ENCODE peak calls at places on chromosomes 1 and 21, in nine cellular contexts. One of them, this sample, is unnamed.

GRCh38 chr1:9066945-9067807 is 2.3 kb downstream of the SLC2A5 start:
- DNase-seq in mammary epithelial cell: peak
- DNase-seq in Karpas-422: no peak
- DNase-seq in GM23248: peak
- DNase-seq in DND-41: no peak
- DNase-seq in IMR-90: peak
- DNase-seq in fibroblast of lung: peak
- DNase-seq in mesendoderm: no peak
- DNase-seq in mesenchymal stem cell: peak
- DNase-seq in this sample: no peak

GRCh38 chr1:112308716-112309115 is 87.3 kb upstream of the CTTNBP2NL start:
- DNase-seq in mammary epithelial cell: no peak
- DNase-seq in Karpas-422: no peak
- DNase-seq in GM23248: no peak
- DNase-seq in DND-41: no peak
- DNase-seq in IMR-90: no peak
- DNase-seq in fibroblast of lung: no peak
- DNase-seq in mesendoderm: no peak
- DNase-seq in mesenchymal stem cell: no peak
- DNase-seq in this sample: no peak

GRCh38 chr1:12711421-12712005 is 4.4 kb upstream of the AADACL3 start:
- DNase-seq in mammary epithelial cell: no peak
- DNase-seq in Karpas-422: no peak
- DNase-seq in GM23248: peak
- DNase-seq in DND-41: no peak
- DNase-seq in IMR-90: no peak
- DNase-seq in fibroblast of lung: no peak
- DNase-seq in mesendoderm: peak
- DNase-seq in mesenchymal stem cell: no peak
- DNase-seq in this sample: no peak

GRCh38 chr1:17122449-17123194 is 3.4 kb upstream of the PADI2 start:
- DNase-seq in mammary epithelial cell: no peak
- DNase-seq in Karpas-422: no peak
- DNase-seq in GM23248: peak
- DNase-seq in DND-41: no peak
- DNase-seq in IMR-90: peak
- DNase-seq in fibroblast of lung: peak
- DNase-seq in mesendoderm: no peak
- DNase-seq in mesenchymal stem cell: peak
- DNase-seq in this sample: peak

GRCh38 chr1:32816676-32817158 is 441 bp downstream of the YARS1 start:
- DNase-seq in mammary epithelial cell: peak
- DNase-seq in Karpas-422: no peak
- DNase-seq in GM23248: peak
- DNase-seq in DND-41: no peak
- DNase-seq in IMR-90: peak
- DNase-seq in fibroblast of lung: peak
- DNase-seq in mesendoderm: peak
- DNase-seq in mesenchymal stem cell: no peak
- DNase-seq in this sample: no peak

GRCh38 chr1:221522440-221523050 is 219.3 kb downstream of the DUSP10 start:
- DNase-seq in mammary epithelial cell: no peak
- DNase-seq in Karpas-422: no peak
- DNase-seq in GM23248: no peak
- DNase-seq in DND-41: no peak
- DNase-seq in IMR-90: peak
- DNase-seq in fibroblast of lung: peak
- DNase-seq in mesendoderm: no peak
- DNase-seq in mesenchymal stem cell: no peak
- DNase-seq in this sample: no peak

GRCh38 chr1:91622586-91622985 is 121.9 kb downstream of the CDC7 start:
- DNase-seq in mammary epithelial cell: no peak
- DNase-seq in Karpas-422: no peak
- DNase-seq in GM23248: no peak
- DNase-seq in DND-41: no peak
- DNase-seq in IMR-90: no peak
- DNase-seq in fibroblast of lung: peak
- DNase-seq in mesendoderm: no peak
- DNase-seq in mesenchymal stem cell: no peak
- DNase-seq in this sample: peak

GRCh38 chr1:201885531-201886075 is 3.1 kb upstream of the SHISA4 start:
- DNase-seq in mammary epithelial cell: peak
- DNase-seq in Karpas-422: no peak
- DNase-seq in GM23248: peak
- DNase-seq in DND-41: no peak
- DNase-seq in IMR-90: peak
- DNase-seq in fibroblast of lung: peak
- DNase-seq in mesendoderm: peak
- DNase-seq in mesenchymal stem cell: peak
- DNase-seq in this sample: no peak

GRCh38 chr21:35508389-35508888 is 459.3 kb upstream of the RUNX1 start:
- DNase-seq in mammary epithelial cell: peak
- DNase-seq in Karpas-422: peak
- DNase-seq in GM23248: peak
- DNase-seq in DND-41: peak
- DNase-seq in IMR-90: peak
- DNase-seq in fibroblast of lung: peak
- DNase-seq in mesendoderm: peak
- DNase-seq in mesenchymal stem cell: peak
- DNase-seq in this sample: peak

GRCh38 chr1:156581661-156582387 is 2.3 kb downstream of the TTC24 start:
- DNase-seq in mammary epithelial cell: no peak
- DNase-seq in Karpas-422: peak
- DNase-seq in GM23248: no peak
- DNase-seq in DND-41: peak
- DNase-seq in IMR-90: no peak
- DNase-seq in fibroblast of lung: no peak
- DNase-seq in mesendoderm: no peak
- DNase-seq in mesenchymal stem cell: no peak
- DNase-seq in this sample: no peak

GRCh38 chr1:245583575-245584330 is 429.0 kb downstream of the KIF26B start:
- DNase-seq in mammary epithelial cell: no peak
- DNase-seq in Karpas-422: no peak
- DNase-seq in GM23248: peak
- DNase-seq in DND-41: no peak
- DNase-seq in IMR-90: no peak
- DNase-seq in fibroblast of lung: peak
- DNase-seq in mesendoderm: no peak
- DNase-seq in mesenchymal stem cell: peak
- DNase-seq in this sample: no peak

GRCh38 chr1:186880982-186881381 is 52.2 kb downstream of the PLA2G4A start:
- DNase-seq in mammary epithelial cell: no peak
- DNase-seq in Karpas-422: no peak
- DNase-seq in GM23248: no peak
- DNase-seq in DND-41: no peak
- DNase-seq in IMR-90: no peak
- DNase-seq in fibroblast of lung: no peak
- DNase-seq in mesendoderm: no peak
- DNase-seq in mesenchymal stem cell: no peak
- DNase-seq in this sample: no peak
- H3K9ac ChIP-seq in mammary epithelial cell: no peak
- H3K9ac ChIP-seq in Karpas-422: no peak
- H3K9ac ChIP-seq in GM23248: no peak
- H3K9ac ChIP-seq in DND-41: no peak
- H3K9ac ChIP-seq in IMR-90: no peak
- H3K9ac ChIP-seq in fibroblast of lung: no peak
- H3K9ac ChIP-seq in mesendoderm: no peak
- H3K9ac ChIP-seq in mesenchymal stem cell: no peak
- H3K9ac ChIP-seq in this sample: no peak

GRCh38 chr1:23101101-23101827 is 67.4 kb downstream of the LUZP1 start:
- DNase-seq in mammary epithelial cell: peak
- DNase-seq in Karpas-422: no peak
- DNase-seq in GM23248: peak
- DNase-seq in DND-41: no peak
- DNase-seq in IMR-90: peak
- DNase-seq in fibroblast of lung: peak
- DNase-seq in mesendoderm: no peak
- DNase-seq in mesenchymal stem cell: peak
- DNase-seq in this sample: no peak

GRCh38 chr1:23100074-23100748 is 68.4 kb downstream of the LUZP1 start:
- DNase-seq in mammary epithelial cell: peak
- DNase-seq in Karpas-422: no peak
- DNase-seq in GM23248: peak
- DNase-seq in DND-41: peak
- DNase-seq in IMR-90: peak
- DNase-seq in fibroblast of lung: peak
- DNase-seq in mesendoderm: peak
- DNase-seq in mesenchymal stem cell: peak
- DNase-seq in this sample: no peak

GRCh38 chr1:23099171-23099536 is 69.5 kb downstream of the LUZP1 start:
- DNase-seq in mammary epithelial cell: no peak
- DNase-seq in Karpas-422: no peak
- DNase-seq in GM23248: peak
- DNase-seq in DND-41: no peak
- DNase-seq in IMR-90: no peak
- DNase-seq in fibroblast of lung: no peak
- DNase-seq in mesendoderm: no peak
- DNase-seq in mesenchymal stem cell: no peak
- DNase-seq in this sample: no peak

GRCh38 chr1:23103001-23103879 is 65.4 kb downstream of the LUZP1 start:
- DNase-seq in mammary epithelial cell: peak
- DNase-seq in Karpas-422: no peak
- DNase-seq in GM23248: peak
- DNase-seq in DND-41: no peak
- DNase-seq in IMR-90: peak
- DNase-seq in fibroblast of lung: peak
- DNase-seq in mesendoderm: no peak
- DNase-seq in mesenchymal stem cell: peak
- DNase-seq in this sample: peak

DNA sequence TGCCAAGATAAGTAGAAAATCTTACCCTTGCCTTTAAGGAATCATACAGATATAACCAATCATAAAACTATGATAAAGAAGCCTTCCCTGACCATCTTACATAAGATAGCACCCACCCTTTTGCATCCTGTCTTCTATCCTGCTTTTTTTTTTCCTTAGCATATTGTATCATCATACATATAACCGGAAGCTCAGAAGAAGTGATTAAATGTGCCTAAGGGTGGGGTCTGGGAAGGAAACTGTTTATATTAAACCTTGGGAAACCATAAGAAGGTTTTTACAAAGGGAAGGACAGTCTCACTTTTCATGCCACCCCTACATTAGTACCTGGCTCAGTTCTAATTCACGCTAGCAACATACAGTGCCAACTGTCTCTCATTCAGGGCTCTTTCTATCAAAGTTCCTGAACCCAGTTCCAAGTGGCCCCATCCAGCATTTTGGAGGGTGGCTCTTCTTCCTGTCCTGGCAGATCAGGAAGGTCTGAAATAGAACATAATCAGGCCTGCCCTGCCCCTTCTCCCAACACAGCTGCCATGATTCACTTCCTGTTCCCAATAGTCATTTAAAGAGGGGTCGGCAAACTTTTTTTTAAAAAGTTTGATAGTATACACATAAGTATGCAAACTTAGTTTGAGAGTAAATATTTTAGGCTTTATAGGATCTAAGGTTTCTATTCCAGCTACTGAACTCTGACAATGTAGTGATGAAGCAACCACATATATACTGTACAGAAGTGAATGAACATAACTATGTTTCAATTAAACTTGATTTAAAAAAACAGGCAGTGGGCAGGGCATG is 66.6 kb downstream of the LUZP1 start:
- DNase-seq in mammary epithelial cell: peak
- DNase-seq in Karpas-422: no peak
- DNase-seq in GM23248: peak
- DNase-seq in DND-41: no peak
- DNase-seq in IMR-90: peak
- DNase-seq in fibroblast of lung: peak
- DNase-seq in mesendoderm: no peak
- DNase-seq in mesenchymal stem cell: peak
- DNase-seq in this sample: peak
- H3K9ac ChIP-seq in mammary epithelial cell: no peak
- H3K9ac ChIP-seq in Karpas-422: no peak
- H3K9ac ChIP-seq in GM23248: peak
- H3K9ac ChIP-seq in DND-41: no peak
- H3K9ac ChIP-seq in IMR-90: no peak
- H3K9ac ChIP-seq in fibroblast of lung: no peak
- H3K9ac ChIP-seq in mesendoderm: no peak
- H3K9ac ChIP-seq in mesenchymal stem cell: peak
- H3K9ac ChIP-seq in this sample: peak

GRCh38 chr1:170664283-170664827 is 424 bp downstream of the PRRX1 start:
- DNase-seq in mammary epithelial cell: peak
- DNase-seq in Karpas-422: no peak
- DNase-seq in GM23248: peak
- DNase-seq in DND-41: no peak
- DNase-seq in IMR-90: peak
- DNase-seq in fibroblast of lung: no peak
- DNase-seq in mesendoderm: peak
- DNase-seq in mesenchymal stem cell: no peak
- DNase-seq in this sample: no peak

GRCh38 chr1:170661646-170662411 is 2.1 kb upstream of the PRRX1 start:
- DNase-seq in mammary epithelial cell: no peak
- DNase-seq in Karpas-422: no peak
- DNase-seq in GM23248: peak
- DNase-seq in DND-41: no peak
- DNase-seq in IMR-90: peak
- DNase-seq in fibroblast of lung: peak
- DNase-seq in mesendoderm: peak
- DNase-seq in mesenchymal stem cell: peak
- DNase-seq in this sample: no peak

GRCh38 chr1:170662561-170662971 is 1.4 kb upstream of the PRRX1 start:
- DNase-seq in mammary epithelial cell: no peak
- DNase-seq in Karpas-422: no peak
- DNase-seq in GM23248: peak
- DNase-seq in DND-41: no peak
- DNase-seq in IMR-90: peak
- DNase-seq in fibroblast of lung: no peak
- DNase-seq in mesendoderm: no peak
- DNase-seq in mesenchymal stem cell: no peak
- DNase-seq in this sample: no peak

GRCh38 chr1:170663441-170664282 is at the start of gene PRRX1:
- DNase-seq in mammary epithelial cell: no peak
- DNase-seq in Karpas-422: no peak
- DNase-seq in GM23248: peak
- DNase-seq in DND-41: no peak
- DNase-seq in IMR-90: peak
- DNase-seq in fibroblast of lung: peak
- DNase-seq in mesendoderm: no peak
- DNase-seq in mesenchymal stem cell: no peak
- DNase-seq in this sample: no peak

DNA sequence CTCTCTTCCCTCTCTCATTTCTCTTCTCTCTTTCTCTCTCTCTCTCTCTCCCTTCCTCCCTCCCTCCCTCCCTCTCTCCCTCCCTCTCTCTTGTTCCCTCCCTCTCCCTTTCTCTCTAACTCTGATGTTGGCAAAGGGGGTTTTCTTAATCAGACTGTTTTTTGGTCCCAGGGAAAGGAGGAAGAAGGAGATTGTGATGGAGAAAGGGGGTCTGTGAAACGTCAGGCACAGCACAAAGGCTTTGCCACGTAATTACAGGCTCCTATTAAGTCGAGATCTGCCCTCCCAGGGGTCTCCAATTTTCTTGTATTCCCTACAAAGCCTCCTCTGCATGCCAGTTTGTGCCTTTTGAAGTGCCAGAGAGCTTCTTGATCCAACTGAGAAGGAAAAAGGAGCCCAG is 920 bp upstream of the PRRX1 start:
- DNase-seq in mammary epithelial cell: no peak
- DNase-seq in Karpas-422: no peak
- DNase-seq in GM23248: peak
- DNase-seq in DND-41: no peak
- DNase-seq in IMR-90: peak
- DNase-seq in fibroblast of lung: peak
- DNase-seq in mesendoderm: peak
- DNase-seq in mesenchymal stem cell: no peak
- DNase-seq in this sample: no peak
- H3K9ac ChIP-seq in mammary epithelial cell: no peak
- H3K9ac ChIP-seq in Karpas-422: no peak
- H3K9ac ChIP-seq in GM23248: peak
- H3K9ac ChIP-seq in DND-41: no peak
- H3K9ac ChIP-seq in IMR-90: peak
- H3K9ac ChIP-seq in fibroblast of lung: peak
- H3K9ac ChIP-seq in mesendoderm: no peak
- H3K9ac ChIP-seq in mesenchymal stem cell: peak
- H3K9ac ChIP-seq in this sample: no peak

GRCh38 chr1:55071477-55071876 is 32.1 kb downstream of the PCSK9 start:
- DNase-seq in mammary epithelial cell: peak
- DNase-seq in Karpas-422: no peak
- DNase-seq in GM23248: peak
- DNase-seq in DND-41: peak
- DNase-seq in IMR-90: peak
- DNase-seq in fibroblast of lung: peak
- DNase-seq in mesendoderm: peak
- DNase-seq in mesenchymal stem cell: peak
- DNase-seq in this sample: no peak
- H3K9ac ChIP-seq in mammary epithelial cell: no peak
- H3K9ac ChIP-seq in Karpas-422: no peak
- H3K9ac ChIP-seq in GM23248: no peak
- H3K9ac ChIP-seq in DND-41: no peak
- H3K9ac ChIP-seq in IMR-90: no peak
- H3K9ac ChIP-seq in fibroblast of lung: no peak
- H3K9ac ChIP-seq in mesendoderm: no peak
- H3K9ac ChIP-seq in mesenchymal stem cell: no peak
- H3K9ac ChIP-seq in this sample: no peak